ENCODE peak calls at places on chromosomes 6 and 20, in five cellular contexts. D, G, M, J and W are unnamed samples.

GRCh38 chr6:148343383-148343782 is 745 bp downstream of the SASH1 start:
- DNase-seq in M (peak), G (no peak), J (no peak), D (no peak), W (no peak)

GRCh38 chr6:125197795-125198269 is 44.3 kb downstream of the TPD52L1 start:
- DNase-seq in G (peak), J (no peak), M (peak), D (no peak), W (no peak)

GRCh38 chr20:50378170-50379000 is 131.8 kb upstream of the PTPN1 start:
- DNase-seq in J (no peak), G (no peak), M (peak), D (no peak), W (no peak)

GRCh38 chr6:144653885-144654505 is 368.9 kb downstream of the UTRN start:
- DNase-seq in G (no peak), M (no peak), J (no peak), D (no peak), W (no peak)

GRCh38 chr6:26032387-26033131 is 54.7 kb upstream of the HFE start:
- DNase-seq in D (no peak), J (no peak), M (peak), G (no peak), W (peak)

GRCh38 chr20:18666803-18667460 is 79.1 kb downstream of the DTD1 start:
- DNase-seq in J (no peak), M (no peak), D (no peak), G (no peak), W (no peak)

GRCh38 chr6:130680118-130680517 is 147.1 kb upstream of the SMLR1 start:
- DNase-seq in J (no peak), D (peak), M (no peak), G (no peak), W (no peak)

GRCh38 chr20:7660165-7660564 is 280.1 kb downstream of the HAO1 start:
- DNase-seq in G (no peak), M (no peak), J (no peak), D (no peak), W (no peak)

GRCh38 chr20:45358282-45359068 is 4.5 kb upstream of the SYS1 start:
- DNase-seq in M (no peak), G (no peak), J (no peak), D (peak), W (no peak)

GRCh38 chr6:112014483-112014882 is 39.4 kb upstream of the CCN6 start:
- DNase-seq in D (no peak), M (peak), J (no peak), G (no peak), W (no peak)

GRCh38 chr6:136947037-136947436 is 24.9 kb downstream of the SLC35D3 start:
- DNase-seq in M (no peak), J (no peak), G (no peak), D (no peak), W (no peak)

GRCh38 chr20:35135867-35136586 is 11.1 kb downstream of the EDEM2 start:
- DNase-seq in D (no peak), M (no peak), J (no peak), G (no peak), W (no peak)

GRCh38 chr6:118810420-118811027 is 83.4 kb upstream of the ASF1A start:
- DNase-seq in J (no peak), D (no peak), M (no peak), G (no peak), W (no peak)

GRCh38 chr6:169269180-169270076 is 15.8 kb upstream of the THBS2 start:
- DNase-seq in M (peak), D (no peak), J (no peak), G (no peak), W (no peak)

GRCh38 chr20:38001173-38001875 is 31.9 kb downstream of the TTI1 start:
- DNase-seq in G (no peak), D (no peak), M (peak), J (no peak), W (no peak)

GRCh38 chr6:154888896-154889295 is 106.2 kb upstream of the TIAM2 start:
- DNase-seq in J (no peak), D (no peak), M (no peak), G (no peak), W (no peak)

GRCh38 chr6:147283460-147283859 is 79.2 kb downstream of the STXBP5 start:
- DNase-seq in G (no peak), J (no peak), M (peak), D (no peak), W (no peak)

GRCh38 chr20:6819599-6819998 is 52.1 kb downstream of the BMP2 start:
- DNase-seq in D (no peak), J (no peak), G (no peak), M (peak), W (no peak)

GRCh38 chr20:10761232-10761631 is 87.4 kb upstream of the JAG1 start:
- DNase-seq in G (no peak), D (peak), M (peak), J (no peak), W (no peak)

GRCh38 chr6:39416728-39417127 is 94.2 kb upstream of the KCNK16 start:
- DNase-seq in J (no peak), G (no peak), M (peak), D (peak), W (peak)

GRCh38 chr6:22621701-22622100 is 52.3 kb downstream of the HDGFL1 start:
- DNase-seq in D (no peak), J (no peak), G (no peak), M (no peak), W (no peak)

GRCh38 chr6:68343901-68344300 is 291.2 kb upstream of the ADGRB3 start:
- DNase-seq in D (no peak), J (peak), M (peak), G (no peak), W (peak)

GRCh38 chr20:6611911-6612614 is 155.4 kb upstream of the BMP2 start:
- DNase-seq in G (no peak), M (peak), D (no peak), J (no peak), W (no peak)

GRCh38 chr20:58233881-58234528 is 5.6 kb upstream of the ANKRD60 start:
- DNase-seq in J (peak), D (no peak), G (no peak), M (peak), W (peak)

GRCh38 chr6:12313311-12313991 is 23.3 kb downstream of the EDN1 start:
- DNase-seq in M (no peak), D (no peak), J (no peak), G (no peak), W (no peak)

GRCh38 chr6:144416773-144417172 is 131.6 kb downstream of the UTRN start:
- DNase-seq in G (no peak), J (no peak), M (peak), D (no peak), W (no peak)

GRCh38 chr20:24653306-24653705 is 183.9 kb downstream of the SYNDIG1 start:
- DNase-seq in J (no peak), G (no peak), M (peak), D (no peak), W (no peak)

GRCh38 chr6:136701011-136701410 is 91.3 kb downstream of the MAP3K5 start:
- DNase-seq in D (no peak), M (no peak), G (no peak), J (no peak), W (no peak)

GRCh38 chr6:157313531-157314467 is 9.5 kb downstream of the TMEM242 start:
- DNase-seq in M (no peak), J (no peak), G (no peak), D (no peak), W (no peak)

GRCh38 chr20:2088904-2089303 is 12.7 kb upstream of the STK35 start:
- DNase-seq in J (no peak), G (no peak), D (no peak), M (no peak), W (no peak)

GRCh38 chr20:35306931-35307517 is 14.8 kb upstream of the FAM83C start:
- DNase-seq in J (peak), G (peak), D (no peak), M (peak), W (peak)

GRCh38 chr20:35339007-35339406 is 46.8 kb upstream of the FAM83C start:
- DNase-seq in G (no peak), M (peak), J (no peak), D (no peak), W (no peak)

GRCh38 chr6:89489078-89489477 is 56.1 kb downstream of the ANKRD6 start:
- DNase-seq in J (no peak), G (no peak), M (no peak), D (no peak), W (no peak)

GRCh38 chr6:146892613-146893401 is 294.0 kb downstream of the ADGB start:
- DNase-seq in G (no peak), M (peak), J (no peak), D (no peak), W (no peak)

GRCh38 chr6:150895898-150896632 is 30.6 kb downstream of the MTHFD1L start:
- DNase-seq in M (no peak), J (no peak), D (no peak), G (no peak), W (no peak)

GRCh38 chr20:18628330-18628941 is 40.6 kb downstream of the DTD1 start:
- DNase-seq in D (no peak), G (no peak), J (peak), M (peak), W (peak)

GRCh38 chr20:53872561-53873248 is 197.7 kb downstream of the BCAS1 start:
- DNase-seq in J (no peak), M (no peak), G (no peak), D (no peak), W (peak)

GRCh38 chr6:127641905-127642304 is 64.9 kb downstream of the C6orf58 start:
- DNase-seq in M (peak), G (peak), J (no peak), D (no peak), W (peak)

GRCh38 chr20:34703573-34704176 is 469 bp upstream of the TP53INP2 start:
- DNase-seq in M (peak), J (peak), D (no peak), G (no peak), W (peak)

GRCh38 chr6:151497935-151498726 is 4.3 kb downstream of the CCDC170 start:
- DNase-seq in M (no peak), G (no peak), D (no peak), J (no peak), W (no peak)

GRCh38 chr6:46016063-46016608 is 476 bp upstream of the CLIC5 start:
- DNase-seq in G (no peak), J (no peak), D (no peak), M (no peak), W (no peak)
- H3K4me3 ChIP-seq in G (peak), J (no peak), D (no peak), M (peak), W (no peak)

GRCh38 chr6:52362443-52363221 is 681 bp downstream of the PAQR8 start:
- DNase-seq in J (peak), D (no peak), G (no peak), M (no peak), W (peak)
- TF ChIP-seq EZH2 in J (no peak), D (no peak), G (no peak), M (no peak), W (no peak)

GRCh38 chr20:62089393-62089792 is 23.7 kb upstream of the TAF4 start:
- DNase-seq in G (no peak), M (no peak), D (no peak), J (no peak), W (no peak)
- TF ChIP-seq CTCF in G (no peak), M (no peak), D (no peak), J (peak), W (no peak)

GRCh38 chr6:77474286-77474956 is 11.1 kb upstream of the HTR1B start:
- DNase-seq in D (no peak), G (no peak), J (no peak), M (no peak), W (no peak)
- H3K4me3 ChIP-seq in D (no peak), G (no peak), J (no peak), M (no peak), W (no peak)